ENCODE peak calls at places on chromosomes 6 and 20, in four cellular contexts. F is activated CD4-positive, CD25-positive, alpha-beta regulatory T cell; A is astrocyte of the spinal cord; X is stimulated activated CD4-positive, alpha-beta T cell treated with anti-CD3 and anti-CD28 coated beads, TNF-alpha, amount 100 ng/mL, for 4 hours. T is an unnamed sample.
A peak's percentile ranks its signal among the peaks of the same experiment; 100 is the strongest.

GRCh38 chr6:135739288-135739687 is 112.2 kb upstream of the PDE7B start:
- DNase-seq in F (no peak), X (no peak), A (peak; percentile 89), T (no peak)

GRCh38 chr6:35185302-35185681 is 28.5 kb upstream of the SCUBE3 start:
- DNase-seq in X (no peak), F (no peak), A (peak; percentile 65), T (peak; percentile 57)

GRCh38 chr6:164164921-164165320 is 750.4 kb downstream of the QKI start:
- DNase-seq in X (no peak), A (peak; percentile 43), F (no peak), T (no peak)

GRCh38 chr6:48315915-48316314 is 204.9 kb upstream of the PTCHD4 start:
- DNase-seq in A (no peak), F (no peak), X (no peak), T (no peak)

GRCh38 chr6:1065986-1066385 is 245.9 kb upstream of the FOXQ1 start:
- DNase-seq in A (no peak), F (no peak), X (no peak), T (no peak)

GRCh38 chr20:58550661-58551060 is 35.5 kb upstream of the APCDD1L start:
- DNase-seq in F (no peak), A (peak; percentile 93), X (no peak), T (peak; percentile 21)

GRCh38 chr6:147586044-147586443 is 77.6 kb downstream of the SAMD5 start:
- DNase-seq in F (no peak), A (peak; percentile 16), X (no peak), T (peak; percentile 78)

GRCh38 chr6:96967957-96968871 is 43.7 kb downstream of the KLHL32 start:
- DNase-seq in X (no peak), F (no peak), A (no peak), T (no peak)

GRCh38 chr6:139778113-139778512 is 403.7 kb upstream of the CITED2 start:
- DNase-seq in X (no peak), A (no peak), F (no peak), T (no peak)